ENCODE peak calls at places on chromosomes 2 and 18, in six cellular contexts. Y is A549, C is transverse colon, X is tibial nerve, F is HCT116, G is stomach. L is an unnamed sample.

GRCh38 chr2:27025861-27026851 is 6.6 kb upstream of the TMEM214 start:
- DNase-seq in G (no peak), Y (no peak), F (no peak), C (no peak), X (no peak), L (no peak)

GRCh38 chr2:64862623-64863022 is 126.6 kb upstream of the SLC1A4 start:
- DNase-seq in G (no peak), C (no peak), F (no peak), X (no peak), Y (no peak), L (no peak)

GRCh38 chr2:222828572-222828971 is 32.3 kb upstream of the ACSL3 start:
- DNase-seq in G (no peak), Y (no peak), C (no peak), X (no peak), F (no peak), L (no peak)

GRCh38 chr18:49878567-49878966 is 65.2 kb upstream of the ACAA2 start:
- DNase-seq in F (no peak), Y (no peak), C (no peak), X (no peak), G (no peak), L (no peak)

GRCh38 chr2:27377618-27378095 is 2.9 kb downstream of the ZNF513 start:
- DNase-seq in C (no peak), G (no peak), F (no peak), X (no peak), Y (no peak), L (no peak)

GRCh38 chr2:195734395-195734794 is 77.4 kb downstream of the SLC39A10 start:
- DNase-seq in X (no peak), C (no peak), G (no peak), F (no peak), Y (no peak), L (no peak)

GRCh38 chr2:10741139-10741538 is 19.7 kb downstream of the ATP6V1C2 start:
- DNase-seq in G (no peak), F (no peak), X (no peak), Y (no peak), C (no peak), L (no peak)

GRCh38 chr18:31711365-31712035 is 27.1 kb upstream of the B4GALT6 start:
- DNase-seq in G (no peak), X (no peak), F (no peak), Y (no peak), C (no peak), L (no peak)

GRCh38 chr2:138112536-138112935 is 148.3 kb downstream of the HNMT start:
- DNase-seq in G (no peak), F (no peak), Y (no peak), X (no peak), C (no peak), L (no peak)

GRCh38 chr2:26681656-26682055 is 10.9 kb upstream of the KCNK3 start:
- DNase-seq in G (no peak), F (no peak), Y (no peak), X (no peak), C (no peak), L (no peak)

GRCh38 chr2:120625865-120626560 is 109.7 kb upstream of the GLI2 start:
- DNase-seq in G (peak), C (peak), Y (no peak), X (no peak), F (no peak), L (peak)

GRCh38 chr18:3903341-3903740 is 453.4 kb downstream of the TGIF1 start:
- DNase-seq in X (no peak), G (no peak), Y (no peak), F (no peak), C (no peak), L (no peak)

GRCh38 chr2:1990724-1991123 is 246.4 kb upstream of the PXDN start:
- DNase-seq in G (no peak), C (no peak), X (no peak), Y (no peak), F (no peak), L (peak)

GRCh38 chr2:54757496-54757895 is 34.0 kb downstream of the EML6 start:
- DNase-seq in F (no peak), Y (no peak), X (no peak), C (no peak), G (no peak), L (peak)

GRCh38 chr2:167862787-167863186 is 384.6 kb downstream of the STK39 start:
- DNase-seq in Y (no peak), F (no peak), X (no peak), G (no peak), C (no peak), L (no peak)

GRCh38 chr2:161049571-161049970 is 110.7 kb upstream of the TANK start:
- DNase-seq in F (no peak), C (no peak), Y (no peak), X (no peak), G (no peak), L (no peak)

GRCh38 chr2:55133467-55134315 is 83.4 kb upstream of the RTN4 start:
- DNase-seq in F (no peak), X (peak), G (peak), Y (no peak), C (no peak), L (no peak)

GRCh38 chr2:201450910-201451329 is 338 bp downstream of the TRAK2 start:
- DNase-seq in C (no peak), G (no peak), Y (peak), X (no peak), F (no peak), L (no peak)

GRCh38 chr2:52968043-52968442 is 799.6 kb upstream of the CHAC2 start:
- DNase-seq in C (no peak), G (no peak), F (no peak), Y (no peak), X (no peak), L (no peak)

GRCh38 chr2:33620-34019 is 12.7 kb downstream of the FAM110C start:
- DNase-seq in C (peak), X (no peak), F (peak), G (peak), Y (no peak), L (no peak)

GRCh38 chr2:121185571-121186074 is 99.4 kb downstream of the TFCP2L1 start:
- DNase-seq in X (no peak), G (peak), C (no peak), F (peak), Y (no peak), L (no peak)

GRCh38 chr2:46858697-46859080 is 56.9 kb downstream of the MCFD2 start:
- DNase-seq in F (no peak), G (no peak), X (peak), C (no peak), Y (no peak), L (no peak)

GRCh38 chr2:53787255-53787910 is 539 bp downstream of the ERLEC1 start:
- DNase-seq in Y (no peak), C (no peak), X (peak), G (no peak), F (no peak), L (no peak)

GRCh38 chr2:154692927-154693326 is 5.6 kb upstream of the KCNJ3 start:
- DNase-seq in C (no peak), F (peak), X (no peak), Y (no peak), G (no peak), L (no peak)

GRCh38 chr2:69217333-69218080 is 169.5 kb downstream of the GFPT1 start:
- DNase-seq in F (no peak), C (no peak), G (no peak), Y (no peak), X (no peak), L (no peak)

GRCh38 chr2:28709101-28709500 is 42.5 kb upstream of the PPP1CB start:
- DNase-seq in F (no peak), Y (no peak), C (peak), G (peak), X (no peak), L (peak)

GRCh38 chr2:167462379-167462778 is 574.1 kb downstream of the XIRP2 start:
- DNase-seq in X (no peak), G (no peak), F (no peak), C (no peak), Y (no peak), L (no peak)

GRCh38 chr2:17736989-17737388 is 16.6 kb downstream of the SMC6 start:
- DNase-seq in F (no peak), Y (no peak), X (no peak), G (no peak), C (no peak), L (no peak)

GRCh38 chr18:61748024-61748423 is 144.8 kb downstream of the RNF152 start:
- DNase-seq in F (no peak), C (no peak), Y (no peak), G (no peak), X (no peak), L (peak)

GRCh38 chr2:25301453-25302352 is 40.0 kb downstream of the DNMT3A start:
- DNase-seq in C (peak), G (no peak), F (peak), X (no peak), Y (no peak), L (no peak)

GRCh38 chr2:187687585-187687984 is 133.3 kb upstream of the TFPI start:
- DNase-seq in C (no peak), Y (no peak), F (no peak), G (no peak), X (no peak), L (no peak)

GRCh38 chr18:9109523-9109922 is 7.0 kb downstream of the NDUFV2 start:
- DNase-seq in F (no peak), Y (no peak), X (no peak), C (no peak), G (no peak), L (no peak)

GRCh38 chr18:12287684-12288405 is 20.2 kb upstream of the TUBB6 start:
- DNase-seq in Y (peak), C (peak), G (peak), X (peak), F (peak), L (peak)
- H3K27ac ChIP-seq in Y (peak), C (peak), G (peak), X (peak), F (peak), L (peak)

GRCh38 chr18:70377857-70378701 is 89.2 kb downstream of the SOCS6 start:
- DNase-seq in Y (no peak), C (no peak), X (no peak), F (no peak), G (no peak), L (no peak)

GRCh38 chr18:70376137-70376913 is 87.5 kb downstream of the SOCS6 start:
- DNase-seq in X (no peak), F (no peak), G (no peak), C (no peak), Y (no peak), L (no peak)

GRCh38 chr18:70374154-70374553 is 85.3 kb downstream of the SOCS6 start:
- DNase-seq in F (no peak), Y (no peak), G (no peak), X (no peak), C (no peak), L (no peak)

GRCh38 chr18:70377317-70377799 is 88.5 kb downstream of the SOCS6 start:
- DNase-seq in C (no peak), G (no peak), Y (peak), X (no peak), F (no peak), L (no peak)

GRCh38 chr18:70376914-70377258 is 88.0 kb downstream of the SOCS6 start:
- DNase-seq in X (no peak), G (no peak), Y (peak), F (no peak), C (peak), L (no peak)
- TF ChIP-seq POLR2A in X (no peak), G (no peak), Y (no peak), F (no peak), C (peak), L (no peak)

GRCh38 chr18:47342566-47342965 is 91.1 kb upstream of the SKOR2 start:
- DNase-seq in F (no peak), Y (no peak), C (no peak), X (no peak), G (no peak), L (no peak)

GRCh38 chr18:47343291-47343690 is 91.8 kb upstream of the SKOR2 start:
- DNase-seq in Y (no peak), C (no peak), X (no peak), G (no peak), F (no peak), L (no peak)

GRCh38 chr18:47345996-47346395 is 94.5 kb upstream of the SKOR2 start:
- DNase-seq in C (no peak), F (no peak), Y (no peak), X (no peak), G (no peak), L (no peak)

GRCh38 chr18:47345291-47345690 is 93.8 kb upstream of the SKOR2 start:
- DNase-seq in F (no peak), G (no peak), Y (no peak), C (no peak), X (no peak), L (no peak)
- TF ChIP-seq CTCF in F (no peak), G (no peak), Y (no peak), C (no peak), X (no peak), L (no peak)

DNA sequence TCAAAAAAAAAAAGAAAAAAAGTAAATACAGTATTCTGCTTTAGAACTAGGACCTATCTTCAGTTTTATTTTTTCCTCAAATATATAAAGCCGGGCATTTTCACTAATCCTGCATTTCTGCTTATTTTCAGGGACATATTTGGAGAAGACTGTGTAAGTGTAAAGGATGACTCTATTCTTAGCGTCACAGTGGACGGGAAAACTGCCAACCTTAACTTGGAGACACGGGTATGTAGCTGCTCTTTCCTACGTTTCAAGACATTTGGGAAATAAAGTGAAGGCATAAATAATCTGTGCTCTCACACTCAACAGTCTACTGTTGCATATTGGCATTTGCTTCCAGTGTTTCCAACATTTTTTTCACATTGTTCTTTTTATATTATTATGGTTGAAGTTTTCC is 3.1 kb upstream of the IAH1 start:
- DNase-seq in F (no peak), Y (no peak), X (no peak), C (no peak), G (no peak), L (no peak)
- H3K27ac ChIP-seq in F (no peak), Y (no peak), X (no peak), C (no peak), G (no peak), L (no peak)

GRCh38 chr18:59915606-59916005 is 15.8 kb downstream of the PMAIP1 start:
- DNase-seq in X (no peak), G (no peak), F (no peak), C (no peak), Y (no peak), L (no peak)

GRCh38 chr18:59919026-59919425 is 19.2 kb downstream of the PMAIP1 start:
- DNase-seq in X (no peak), C (no peak), F (no peak), G (no peak), Y (no peak), L (no peak)

GRCh38 chr18:59917422-59917821 is 17.6 kb downstream of the PMAIP1 start:
- DNase-seq in X (no peak), Y (no peak), C (no peak), F (no peak), G (no peak), L (peak)

GRCh38 chr18:59916746-59917145 is 16.9 kb downstream of the PMAIP1 start:
- DNase-seq in X (no peak), Y (no peak), F (no peak), C (no peak), G (no peak), L (no peak)

GRCh38 chr18:59918320-59918755 is 18.5 kb downstream of the PMAIP1 start:
- DNase-seq in X (no peak), F (peak), C (peak), Y (peak), G (peak), L (peak)
- TF ChIP-seq POLR2A in X (no peak), F (no peak), C (no peak), Y (no peak), G (no peak), L (no peak)

L was measured in thyroid gland.